ENCODE peak calls at places on chromosomes 13 and 19, in five cellular contexts. H is adrenal gland, X is heart right ventricle, Q is BE2C, L is ovary. Y is an unnamed sample. For H3K9me3, the result is how much of the 10 kb centered on the place peaks cover.

GRCh38 chr19:21835810-21836444 is at the start of gene ZNF43:
- DNase-seq in H (peak), X (peak), Q (peak), L (peak), Y (peak)

GRCh38 chr13:109707044-109707794 is 79.2 kb downstream of the IRS2 start:
- DNase-seq in H (no peak), X (no peak), Q (peak), L (no peak), Y (no peak)

GRCh38 chr13:27822873-27823311 is 30.6 kb downstream of the GSX1 start:
- DNase-seq in H (no peak), X (no peak), Q (no peak), L (no peak), Y (no peak)

GRCh38 chr13:71677114-71677513 is 189.9 kb downstream of the DACH1 start:
- DNase-seq in H (no peak), X (no peak), Q (no peak), L (no peak), Y (no peak)

GRCh38 chr19:46631481-46631880 is 4.5 kb downstream of the GNG8 start:
- DNase-seq in H (no peak), X (no peak), Q (peak), L (no peak), Y (no peak)

GRCh38 chr13:73603646-73604045 is 530.6 kb downstream of the KLF12 start:
- DNase-seq in H (no peak), X (no peak), Q (no peak), L (no peak), Y (no peak)

GRCh38 chr13:50340566-50341287 is 325.5 kb downstream of the KCNRG start:
- DNase-seq in H (no peak), X (no peak), Q (no peak), L (no peak), Y (no peak)

GRCh38 chr19:56864443-56865125 is 24.1 kb upstream of the PEG3 start:
- DNase-seq in H (no peak), X (no peak), Q (no peak), L (no peak), Y (no peak)

GRCh38 chr19:18203408-18203862 is 407 bp downstream of the RAB3A start:
- DNase-seq in H (peak), X (peak), Q (peak), L (peak), Y (peak)

GRCh38 chr13:20412761-20413355 is 112.8 kb downstream of the CRYL1 start:
- DNase-seq in H (no peak), X (no peak), Q (no peak), L (no peak), Y (no peak)

GRCh38 chr19:49862411-49863253 is 4.7 kb downstream of the PNKP start:
- DNase-seq in H (peak), X (no peak), Q (peak), L (peak), Y (no peak)

DNA sequence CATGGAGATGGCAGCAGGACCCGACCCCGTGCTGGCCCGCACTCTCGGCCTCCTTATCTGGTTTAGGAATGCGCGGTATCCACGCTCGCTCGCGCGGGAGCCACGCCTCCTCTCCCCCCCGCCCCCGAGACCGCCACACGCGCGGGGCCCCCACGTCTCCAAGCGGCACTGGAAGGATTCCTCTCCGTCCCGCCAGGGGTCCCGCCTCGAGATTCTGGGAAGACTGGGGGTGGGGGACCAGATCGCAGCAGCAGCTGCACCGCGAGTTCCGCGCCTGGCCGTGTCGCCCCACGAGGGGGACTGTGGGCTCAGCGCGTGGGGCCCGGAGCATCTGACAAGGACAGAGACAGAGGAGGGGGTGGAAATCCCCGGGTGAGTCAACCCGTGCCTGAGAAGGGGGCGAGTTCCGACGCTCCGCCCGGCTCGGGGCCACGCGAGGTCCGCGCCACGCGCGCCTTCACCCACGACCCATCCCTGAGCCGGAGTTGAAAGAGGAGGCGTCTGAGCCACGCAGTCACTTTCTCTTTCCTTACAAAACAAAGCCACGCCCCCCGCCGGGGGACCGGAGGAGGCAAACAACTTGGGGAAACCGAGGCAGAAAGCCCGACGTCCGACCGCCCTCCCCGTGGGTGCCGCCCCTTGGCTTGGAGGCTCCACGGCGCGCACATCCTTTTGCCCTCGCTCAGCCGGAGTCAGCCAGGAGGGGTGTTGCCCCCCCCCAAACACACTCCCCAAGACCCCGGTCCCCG is 802 bp downstream of the S1PR2 start:
- DNase-seq in H (no peak), X (peak), Q (peak), L (peak), Y (peak)
- TF ChIP-seq CTCF in H (no peak), X (peak), Q (no peak), L (no peak), Y (no peak)

DNA sequence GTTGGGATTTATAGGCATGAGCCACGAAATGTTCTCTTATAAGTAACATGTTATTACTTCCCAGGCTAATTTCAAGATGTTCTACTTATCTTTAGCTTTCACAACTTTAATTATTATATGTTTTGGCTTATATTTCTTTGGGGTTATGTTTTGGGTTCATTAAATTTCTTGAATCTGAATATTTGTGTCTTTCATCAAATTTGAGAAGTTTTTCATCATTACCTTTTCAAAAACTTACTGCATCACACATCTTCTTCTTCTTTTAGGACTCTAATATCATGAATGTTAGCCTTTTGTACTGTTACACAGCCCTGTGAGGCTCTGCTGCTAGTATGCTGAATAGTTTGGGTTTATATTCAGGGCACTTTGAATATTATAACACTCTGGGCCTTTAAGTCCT is 9.7 kb upstream of the ZNF266 start:
- DNase-seq in H (no peak), X (no peak), Q (no peak), L (no peak), Y (no peak)
- H3K9me3 ChIP-seq in H (under half), X (under half), Q (under half), L (under half), Y (under half)

GRCh38 chr13:43981512-43982301 is 102.0 kb downstream of the LACC1 start:
- DNase-seq in H (no peak), X (no peak), Q (no peak), L (no peak), Y (no peak)
- TF ChIP-seq CTCF in H (no peak), X (no peak), Q (no peak), L (no peak), Y (no peak)

GRCh38 chr13:101575591-101575990 is 123.1 kb downstream of the ITGBL1 start:
- DNase-seq in H (no peak), X (no peak), Q (no peak), L (no peak), Y (no peak)

GRCh38 chr13:101576452-101576851 is 124.0 kb downstream of the ITGBL1 start:
- DNase-seq in H (no peak), X (no peak), Q (no peak), L (no peak), Y (no peak)

GRCh38 chr13:101579291-101579802 is 126.9 kb downstream of the ITGBL1 start:
- DNase-seq in H (no peak), X (no peak), Q (no peak), L (no peak), Y (no peak)

GRCh38 chr13:101572456-101572855 is 120.0 kb downstream of the ITGBL1 start:
- DNase-seq in H (no peak), X (no peak), Q (no peak), L (no peak), Y (no peak)

GRCh38 chr13:101576977-101577376 is 124.5 kb downstream of the ITGBL1 start:
- DNase-seq in H (no peak), X (no peak), Q (no peak), L (no peak), Y (no peak)
- H3K9me3 ChIP-seq in H (under half), X (under half), Q (under half), L (under half), Y (under half)

DNA sequence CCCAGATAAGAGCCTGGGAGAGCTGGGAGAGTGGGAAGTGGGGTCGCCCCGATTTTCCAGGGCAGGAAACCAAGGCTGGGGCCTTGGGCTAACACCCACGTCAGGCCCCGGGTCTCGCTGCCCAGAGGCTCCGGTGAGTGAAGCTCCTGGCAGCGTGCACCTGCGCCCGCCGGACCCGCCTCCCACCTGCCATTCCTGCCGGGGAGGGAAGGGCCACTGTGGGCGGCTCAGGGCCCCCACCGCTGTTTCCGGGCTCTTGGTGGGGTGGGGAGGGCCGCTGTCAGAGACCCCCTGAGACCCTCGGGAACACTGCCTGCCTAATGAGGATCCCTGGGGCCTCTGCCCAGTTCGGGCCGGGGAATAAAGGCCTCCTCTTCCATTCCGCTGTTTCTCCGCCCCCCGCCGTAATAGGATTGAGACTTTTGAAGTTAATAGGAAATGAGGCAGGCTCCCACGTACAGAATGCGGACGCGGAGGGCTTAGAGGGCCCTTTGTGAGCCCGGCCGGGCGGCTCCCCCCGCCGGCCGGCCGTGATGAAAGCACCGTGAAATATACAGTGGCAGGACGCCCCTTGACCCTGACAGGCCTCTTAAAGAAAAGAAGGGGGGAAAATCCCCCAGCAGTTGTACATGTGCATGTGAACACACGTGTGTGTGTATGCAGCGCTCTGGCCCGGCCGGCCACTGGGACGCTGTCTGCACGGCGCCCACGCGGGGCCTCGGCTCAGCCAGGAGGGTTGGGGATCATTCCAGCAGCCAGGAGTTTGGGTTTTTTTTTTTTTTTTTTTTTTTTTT is 33.2 kb downstream of the EFNA2 start:
- DNase-seq in H (no peak), X (no peak), Q (no peak), L (no peak), Y (no peak)
- TF ChIP-seq CTCF in H (no peak), X (no peak), Q (no peak), L (no peak), Y (no peak)

DNA sequence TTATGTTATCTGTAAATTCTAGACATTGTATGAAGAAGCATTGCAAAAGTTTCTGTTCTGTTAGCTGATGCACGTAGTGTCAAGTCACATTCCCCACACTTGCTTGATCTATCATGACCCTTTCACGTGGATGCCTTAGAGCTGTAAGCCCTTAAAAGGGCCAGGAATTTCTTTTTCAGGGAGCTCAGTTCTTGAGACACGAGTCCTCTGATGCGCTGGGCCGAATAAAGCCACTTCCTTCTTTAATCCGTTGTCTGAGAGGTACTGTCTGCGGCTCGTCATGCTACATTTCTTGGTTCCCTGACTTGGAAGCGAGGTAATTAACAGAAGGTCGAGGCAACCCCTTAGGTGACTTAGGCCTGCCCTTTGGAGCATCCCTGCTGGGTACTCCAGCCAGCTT is 5.8 kb downstream of the ZNF816 start:
- DNase-seq in H (no peak), X (no peak), Q (no peak), L (no peak), Y (no peak)
- H3K9me3 ChIP-seq in H (under half), X (under half), Q (under half), L (under half), Y (half or more)

Y was measured in CD8-positive, alpha-beta T cell.